ENCODE peak calls at places on chromosomes 1 and 21, in ten cellular contexts. A is germinal center; Q is GM12891; P is lower lobe of right lung; K is NCI-H510A treated with DMSO at 0.1 percent for 48 hours; V is AML-193; F is heart left ventricle; D is CD4-positive, CD25-positive, alpha-beta regulatory T cell; R is pancreas; H is T-helper 1 cell. J is an unnamed sample.

GRCh38 chr21:31354604-31355443 is 10.8 kb upstream of the TIAM1 start:
- DNase-seq in A (no peak), Q (no peak), P (no peak), K (no peak), V (no peak), F (no peak), D (peak), R (no peak), H (peak), J (no peak)

GRCh38 chr1:210541680-210542358 is 213.1 kb downstream of the HHAT start:
- DNase-seq in A (no peak), Q (no peak), P (no peak), K (peak), V (no peak), F (no peak), D (no peak), R (no peak), H (no peak), J (no peak)

GRCh38 chr1:22207605-22208264 is 64.8 kb upstream of the WNT4 start:
- DNase-seq in A (no peak), Q (no peak), P (no peak), K (no peak), V (no peak), F (no peak), D (no peak), R (no peak), H (no peak), J (no peak)

GRCh38 chr21:31743712-31744111 is 11.8 kb upstream of the SCAF4 start:
- DNase-seq in A (no peak), Q (no peak), P (no peak), K (no peak), V (no peak), F (no peak), D (no peak), R (no peak), H (no peak), J (no peak)

GRCh38 chr1:32204943-32205361 is 519 bp upstream of the IQCC start:
- DNase-seq in A (no peak), Q (no peak), P (peak), K (peak), V (no peak), F (no peak), D (no peak), R (no peak), H (no peak), J (no peak)

GRCh38 chr1:170461362-170461761 is 70.6 kb upstream of the GORAB start:
- DNase-seq in A (no peak), Q (no peak), P (no peak), K (no peak), V (no peak), F (no peak), D (no peak), R (no peak), H (no peak), J (no peak)

GRCh38 chr1:114585221-114585620 is 3.8 kb upstream of the BCAS2 start:
- DNase-seq in A (no peak), Q (no peak), P (no peak), K (no peak), V (no peak), F (no peak), D (no peak), R (no peak), H (no peak), J (no peak)

GRCh38 chr1:34529935-34530859 is 224.7 kb upstream of the GJB5 start:
- DNase-seq in A (no peak), Q (no peak), P (no peak), K (no peak), V (no peak), F (no peak), D (no peak), R (no peak), H (no peak), J (no peak)

J was measured in SIG-M5.